ENCODE peak calls at places on chromosomes 1 and 21, in five cellular contexts. One of them, this sample, is unnamed.

GRCh38 chr1:63698001-63698838 is 75.6 kb upstream of the ROR1 start:
- DNase-seq in foreskin fibroblast: no peak
- DNase-seq in activated naive CD4-positive, alpha-beta T cell treated with Interleukin-2 at 50 U/mL for 16 hours: no peak
- DNase-seq in T-cell: no peak
- DNase-seq in anterior cingulate cortex: no peak
- DNase-seq in this sample: no peak

GRCh38 chr1:169287280-169287679 is 80.3 kb downstream of the NME7 start:
- DNase-seq in foreskin fibroblast: no peak
- DNase-seq in activated naive CD4-positive, alpha-beta T cell treated with Interleukin-2 at 50 U/mL for 16 hours: no peak
- DNase-seq in T-cell: no peak
- DNase-seq in anterior cingulate cortex: no peak
- DNase-seq in this sample: no peak

GRCh38 chr1:218377143-218377660 is 32.1 kb downstream of the TGFB2 start:
- DNase-seq in foreskin fibroblast: peak
- DNase-seq in activated naive CD4-positive, alpha-beta T cell treated with Interleukin-2 at 50 U/mL for 16 hours: peak
- DNase-seq in T-cell: no peak
- DNase-seq in anterior cingulate cortex: no peak
- DNase-seq in this sample: no peak

GRCh38 chr21:46188226-46189212 is 4.3 kb upstream of the SPATC1L start:
- DNase-seq in foreskin fibroblast: peak
- DNase-seq in activated naive CD4-positive, alpha-beta T cell treated with Interleukin-2 at 50 U/mL for 16 hours: no peak
- DNase-seq in T-cell: no peak
- DNase-seq in anterior cingulate cortex: peak
- DNase-seq in this sample: no peak

GRCh38 chr1:162536511-162536910 is 25.0 kb upstream of the UAP1 start:
- DNase-seq in foreskin fibroblast: peak
- DNase-seq in activated naive CD4-positive, alpha-beta T cell treated with Interleukin-2 at 50 U/mL for 16 hours: no peak
- DNase-seq in T-cell: no peak
- DNase-seq in anterior cingulate cortex: no peak
- DNase-seq in this sample: no peak

GRCh38 chr1:173669491-173669941 is at the start of gene ANKRD45:
- DNase-seq in foreskin fibroblast: peak
- DNase-seq in activated naive CD4-positive, alpha-beta T cell treated with Interleukin-2 at 50 U/mL for 16 hours: no peak
- DNase-seq in T-cell: peak
- DNase-seq in anterior cingulate cortex: peak
- DNase-seq in this sample: peak

GRCh38 chr1:152148051-152148450 is 11.0 kb downstream of the RPTN start:
- DNase-seq in foreskin fibroblast: no peak
- DNase-seq in activated naive CD4-positive, alpha-beta T cell treated with Interleukin-2 at 50 U/mL for 16 hours: no peak
- DNase-seq in T-cell: no peak
- DNase-seq in anterior cingulate cortex: no peak
- DNase-seq in this sample: no peak

GRCh38 chr1:156859523-156860112 is 701 bp upstream of the INSRR start:
- DNase-seq in foreskin fibroblast: peak
- DNase-seq in activated naive CD4-positive, alpha-beta T cell treated with Interleukin-2 at 50 U/mL for 16 hours: peak
- DNase-seq in T-cell: no peak
- DNase-seq in anterior cingulate cortex: no peak
- DNase-seq in this sample: peak

GRCh38 chr1:170461362-170461761 is 70.6 kb upstream of the GORAB start:
- DNase-seq in foreskin fibroblast: peak
- DNase-seq in activated naive CD4-positive, alpha-beta T cell treated with Interleukin-2 at 50 U/mL for 16 hours: no peak
- DNase-seq in T-cell: no peak
- DNase-seq in anterior cingulate cortex: no peak
- DNase-seq in this sample: no peak

GRCh38 chr21:27703806-27704205 is 736.9 kb upstream of the ADAMTS5 start:
- DNase-seq in foreskin fibroblast: peak
- DNase-seq in activated naive CD4-positive, alpha-beta T cell treated with Interleukin-2 at 50 U/mL for 16 hours: no peak
- DNase-seq in T-cell: no peak
- DNase-seq in anterior cingulate cortex: no peak
- DNase-seq in this sample: no peak

GRCh38 chr1:26391450-26391849 is 18.9 kb upstream of the ZNF683 start:
- DNase-seq in foreskin fibroblast: peak
- DNase-seq in activated naive CD4-positive, alpha-beta T cell treated with Interleukin-2 at 50 U/mL for 16 hours: peak
- DNase-seq in T-cell: peak
- DNase-seq in anterior cingulate cortex: no peak
- DNase-seq in this sample: peak

GRCh38 chr1:6471086-6471841 is 5.3 kb upstream of the TNFRSF25 start:
- DNase-seq in foreskin fibroblast: no peak
- DNase-seq in activated naive CD4-positive, alpha-beta T cell treated with Interleukin-2 at 50 U/mL for 16 hours: no peak
- DNase-seq in T-cell: no peak
- DNase-seq in anterior cingulate cortex: no peak
- DNase-seq in this sample: no peak

GRCh38 chr21:42390696-42391095 is 5.2 kb downstream of the TMPRSS3 start:
- DNase-seq in foreskin fibroblast: no peak
- DNase-seq in activated naive CD4-positive, alpha-beta T cell treated with Interleukin-2 at 50 U/mL for 16 hours: no peak
- DNase-seq in T-cell: no peak
- DNase-seq in anterior cingulate cortex: no peak
- DNase-seq in this sample: no peak

GRCh38 chr1:159929155-159930051 is 4.1 kb upstream of the TAGLN2 start:
- DNase-seq in foreskin fibroblast: no peak
- DNase-seq in activated naive CD4-positive, alpha-beta T cell treated with Interleukin-2 at 50 U/mL for 16 hours: no peak
- DNase-seq in T-cell: no peak
- DNase-seq in anterior cingulate cortex: no peak
- DNase-seq in this sample: no peak

GRCh38 chr1:72137665-72138064 is 144.7 kb downstream of the NEGR1 start:
- DNase-seq in foreskin fibroblast: no peak
- DNase-seq in activated naive CD4-positive, alpha-beta T cell treated with Interleukin-2 at 50 U/mL for 16 hours: no peak
- DNase-seq in T-cell: no peak
- DNase-seq in anterior cingulate cortex: no peak
- DNase-seq in this sample: no peak

GRCh38 chr1:45009296-45009865 is 1.7 kb downstream of the HECTD3 start:
- DNase-seq in foreskin fibroblast: no peak
- DNase-seq in activated naive CD4-positive, alpha-beta T cell treated with Interleukin-2 at 50 U/mL for 16 hours: no peak
- DNase-seq in T-cell: no peak
- DNase-seq in anterior cingulate cortex: no peak
- DNase-seq in this sample: no peak

GRCh38 chr1:246106342-246106763 is 400.7 kb downstream of the SMYD3 start:
- DNase-seq in foreskin fibroblast: no peak
- DNase-seq in activated naive CD4-positive, alpha-beta T cell treated with Interleukin-2 at 50 U/mL for 16 hours: no peak
- DNase-seq in T-cell: no peak
- DNase-seq in anterior cingulate cortex: no peak
- DNase-seq in this sample: no peak

This sample was measured in neural crest cell.